ENCODE peak calls at places on chromosomes 1 and 21, in four cellular contexts. Z, B, H and N are unnamed samples.

GRCh38 chr1:45246760-45247159 is 40.4 kb upstream of the ZSWIM5 start:
- DNase-seq in B (peak; percentile 43), H (peak; percentile 99), Z (peak; percentile 10), N (peak; percentile 80)

GRCh38 chr1:53134961-53135734 is 7.3 kb downstream of the SLC1A7 start:
- DNase-seq in B (peak; percentile 54), H (peak; percentile 83), Z (no peak), N (no peak)

GRCh38 chr1:108053291-108054023 is 88.5 kb upstream of the VAV3 start:
- DNase-seq in Z (no peak), B (no peak), H (peak; percentile 66), N (no peak)

GRCh38 chr1:118842462-118843201 is 145.5 kb downstream of the TBX15 start:
- DNase-seq in Z (no peak), B (peak; percentile 35), H (no peak), N (peak; percentile 75)

GRCh38 chr1:179731643-179732042 is 11.4 kb upstream of the FAM163A start:
- DNase-seq in Z (no peak), B (no peak), H (no peak), N (peak; percentile 90)

GRCh38 chr1:216742625-216743024 is 19.4 kb upstream of the ESRRG start:
- DNase-seq in H (peak; percentile 28), Z (no peak), B (no peak), N (peak; percentile 37)

GRCh38 chr1:156372876-156373275 is 3.9 kb downstream of the RHBG start:
- DNase-seq in B (no peak), Z (no peak), H (no peak), N (no peak)

GRCh38 chr1:29521438-29521715 is 285.1 kb downstream of the PTPRU start:
- DNase-seq in B (no peak), Z (no peak), H (no peak), N (no peak)

GRCh38 chr1:33364578-33364945 is 43.7 kb upstream of the A3GALT2 start:
- DNase-seq in H (no peak), B (no peak), Z (no peak), N (peak; percentile 79)

GRCh38 chr21:42988234-42988965 is 14.0 kb downstream of the PKNOX1 start:
- DNase-seq in Z (no peak), H (peak; percentile 40), B (no peak), N (no peak)

GRCh38 chr1:210232524-210233215 is at the start of gene SERTAD4:
- DNase-seq in B (peak; percentile 79), Z (no peak), H (peak; percentile 38), N (peak; percentile 95)

GRCh38 chr1:53826367-53826766 is 11.7 kb downstream of the NDC1 start:
- DNase-seq in H (peak; percentile 52), Z (no peak), B (no peak), N (peak; percentile 22)

GRCh38 chr1:178798232-178798861 is 72.5 kb downstream of the ANGPTL1 start:
- DNase-seq in Z (no peak), B (no peak), H (no peak), N (no peak)

GRCh38 chr1:23452011-23452411 is 27.5 kb upstream of the TCEA3 start:
- DNase-seq in B (no peak), H (no peak), Z (no peak), N (peak; percentile 84)

GRCh38 chr1:19384113-19384512 is 72.0 kb downstream of the SLC66A1 start:
- DNase-seq in Z (peak; percentile 23), H (peak; percentile 61), B (peak; percentile 77), N (peak; percentile 34)

GRCh38 chr1:89705901-89706699 is 73.2 kb downstream of the LRRC8C start:
- DNase-seq in B (no peak), H (no peak), Z (no peak), N (no peak)

GRCh38 chr1:182786223-182787001 is 3.2 kb upstream of the NPL start:
- DNase-seq in Z (peak; percentile 38), B (peak; percentile 79), H (peak; percentile 83), N (peak; percentile 79)

GRCh38 chr1:44619261-44619900 is 54.9 kb downstream of the TMEM53 start:
- DNase-seq in Z (peak; percentile 58), B (no peak), H (no peak), N (no peak)

GRCh38 chr1:7678491-7679158 is 92.5 kb upstream of the VAMP3 start:
- DNase-seq in B (peak; percentile 38), Z (no peak), H (no peak), N (no peak)

GRCh38 chr1:245153645-245154428 is 948 bp upstream of the KIF26B start:
- DNase-seq in H (no peak), B (peak; percentile 44), Z (no peak), N (peak; percentile 72)

GRCh38 chr1:219416598-219417238 is 196.2 kb downstream of the ZC3H11B start:
- DNase-seq in H (peak; percentile 75), B (peak; percentile 61), Z (peak; percentile 14), N (peak; percentile 90)

GRCh38 chr1:3450202-3450863 is 4.1 kb upstream of the ARHGEF16 start:
- DNase-seq in H (no peak), Z (no peak), B (no peak), N (no peak)

GRCh38 chr1:201602413-201603265 is 63.7 kb downstream of the NAV1 start:
- DNase-seq in Z (peak; percentile 86), B (peak; percentile 59), H (peak; percentile 95), N (peak; percentile 88)

GRCh38 chr1:230270185-230270939 is 155.8 kb downstream of the PGBD5 start:
- DNase-seq in B (no peak), Z (no peak), H (peak; percentile 45), N (no peak)

GRCh38 chr1:14476170-14476955 is 122.1 kb upstream of the KAZN start:
- DNase-seq in H (no peak), B (no peak), Z (peak; percentile 31), N (no peak)

GRCh38 chr1:68119445-68119844 is 69.0 kb upstream of the DIRAS3 start:
- DNase-seq in H (no peak), Z (no peak), B (no peak), N (no peak)

GRCh38 chr1:178960781-178961180 is 64.9 kb upstream of the FAM20B start:
- DNase-seq in B (no peak), Z (no peak), H (no peak), N (no peak)